ENCODE peak calls at places on chromosomes 5 and 9, in seven cellular contexts. U is HepG2, O is GM12892, J is H1, N is GM12878, L is K562, D is SK-N-SH. K is an unnamed sample.

GRCh38 chr5:76926329-76927105 is 26.3 kb upstream of the CRHBP start:
- DNase-seq in L (no peak), N (no peak), O (no peak), J (no peak), U (no peak), D (no peak), K (no peak)

GRCh38 chr9:734831-735511 is 106.5 kb upstream of the DMRT1 start:
- DNase-seq in J (no peak), D (no peak), N (no peak), O (no peak), U (peak), L (no peak), K (no peak)

GRCh38 chr5:157506981-157507780 is 47.2 kb downstream of the NIPAL4 start:
- DNase-seq in D (no peak), J (no peak), U (no peak), L (no peak), O (no peak), N (no peak), K (no peak)

GRCh38 chr5:140205216-140205615 is 30.2 kb downstream of the CYSTM1 start:
- DNase-seq in N (no peak), J (no peak), D (no peak), L (no peak), U (no peak), O (no peak), K (no peak)

GRCh38 chr9:134363450-134363849 is 37.2 kb downstream of the RXRA start:
- DNase-seq in J (no peak), U (no peak), N (no peak), D (no peak), L (no peak), O (no peak), K (no peak)

GRCh38 chr5:31149072-31149471 is 44.4 kb upstream of the CDH6 start:
- DNase-seq in D (no peak), J (no peak), N (no peak), U (no peak), O (no peak), L (no peak), K (no peak)

GRCh38 chr9:13020141-13020540 is 245.3 kb downstream of the LURAP1L start:
- DNase-seq in D (no peak), O (no peak), U (no peak), N (no peak), J (no peak), L (no peak), K (no peak)

GRCh38 chr5:21774791-21775190 is 1078.4 kb downstream of the CDH12 start:
- DNase-seq in L (no peak), J (no peak), N (no peak), O (no peak), U (no peak), D (no peak), K (no peak)

GRCh38 chr9:92986175-92987110 is 39.1 kb downstream of the FGD3 start:
- DNase-seq in J (no peak), N (no peak), L (peak), D (no peak), O (no peak), U (no peak), K (no peak)

GRCh38 chr5:1359031-1359645 is 14.2 kb upstream of the CLPTM1L start:
- DNase-seq in J (no peak), L (no peak), O (no peak), D (no peak), U (no peak), N (no peak), K (no peak)

GRCh38 chr5:159504857-159505304 is 174.6 kb upstream of the IL12B start:
- DNase-seq in L (no peak), N (no peak), J (no peak), O (no peak), D (no peak), U (no peak), K (no peak)

GRCh38 chr5:148641735-148642134 is 12.6 kb downstream of the HTR4 start:
- DNase-seq in J (no peak), O (no peak), U (no peak), D (no peak), N (no peak), L (no peak), K (no peak)

GRCh38 chr5:73918791-73919221 is 292.8 kb downstream of the ARHGEF28 start:
- DNase-seq in N (no peak), O (no peak), D (no peak), J (no peak), U (no peak), L (no peak), K (no peak)

GRCh38 chr9:114893622-114894021 is 36.8 kb downstream of the TNFSF8 start:
- DNase-seq in O (no peak), J (no peak), N (no peak), D (no peak), L (no peak), U (no peak), K (no peak)

GRCh38 chr5:44660251-44660650 is 148.5 kb upstream of the MRPS30 start:
- DNase-seq in U (no peak), J (no peak), O (no peak), D (no peak), L (no peak), N (no peak), K (no peak)

GRCh38 chr5:16617272-16617973 is 626 bp upstream of the RETREG1 start:
- DNase-seq in D (peak), O (no peak), U (no peak), J (no peak), N (no peak), L (no peak), K (no peak)

GRCh38 chr9:1005043-1005667 is 28.7 kb downstream of the DMRT3 start:
- DNase-seq in D (peak), O (no peak), L (peak), U (peak), N (peak), J (no peak), K (no peak)

GRCh38 chr9:79256691-79257213 is 315.0 kb upstream of the TLE4 start:
- DNase-seq in N (no peak), D (no peak), J (no peak), U (no peak), O (no peak), L (no peak), K (no peak)

GRCh38 chr9:32434892-32435291 is 50.4 kb downstream of the ACO1 start:
- DNase-seq in U (no peak), N (no peak), D (no peak), O (no peak), J (no peak), L (no peak), K (no peak)

GRCh38 chr5:105740242-105740641 is 1930.5 kb downstream of the EFNA5 start:
- DNase-seq in N (no peak), O (no peak), L (no peak), D (no peak), U (no peak), J (no peak), K (no peak)

GRCh38 chr9:16401720-16402119 is 468.8 kb downstream of the BNC2 start:
- DNase-seq in J (no peak), L (no peak), O (no peak), N (no peak), U (no peak), D (no peak), K (no peak)

GRCh38 chr9:74205071-74205470 is 292.1 kb upstream of the RORB start:
- DNase-seq in O (no peak), N (no peak), L (no peak), U (no peak), D (no peak), J (no peak), K (no peak)

GRCh38 chr9:118023649-118024048 is 319.4 kb downstream of the TLR4 start:
- DNase-seq in L (no peak), D (no peak), O (no peak), U (no peak), N (no peak), J (no peak), K (no peak)

GRCh38 chr5:71706906-71707305 is 12.2 kb upstream of the CARTPT start:
- DNase-seq in J (no peak), D (no peak), O (no peak), N (no peak), U (peak), L (no peak), K (no peak)

GRCh38 chr9:87434341-87434740 is 63.3 kb upstream of the DAPK1 start:
- DNase-seq in O (no peak), N (no peak), U (no peak), D (no peak), J (no peak), L (no peak), K (no peak)
- TF ChIP-seq TAF1 in O (no peak), N (no peak), U (no peak), D (no peak), J (no peak), L (no peak), K (no peak)

DNA sequence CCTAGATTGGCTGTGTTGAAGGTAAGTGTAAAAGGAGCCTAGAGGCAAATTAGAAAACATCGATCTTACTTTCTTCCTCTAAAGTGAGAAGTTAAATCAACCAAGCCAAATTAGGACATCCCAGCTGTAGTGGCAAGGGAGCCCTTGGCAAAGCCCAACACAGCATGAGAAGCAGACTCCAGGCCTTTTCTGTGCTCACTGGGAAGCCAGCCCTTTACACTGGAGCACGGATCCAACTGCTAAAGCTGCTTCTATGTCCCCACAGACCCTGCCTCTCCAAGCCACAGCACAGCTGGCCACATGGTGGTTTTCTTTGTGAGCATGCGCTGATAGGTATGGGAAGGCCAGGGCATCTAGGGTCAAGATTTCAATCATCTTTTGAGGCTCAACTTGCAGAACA is 94.1 kb downstream of the APBA1 start:
- DNase-seq in N (no peak), D (no peak), L (no peak), U (no peak), O (no peak), J (no peak), K (no peak)
- TF ChIP-seq TAF1 in N (no peak), D (no peak), L (no peak), U (no peak), O (no peak), J (no peak), K (no peak)

GRCh38 chr5:79074641-79075040 is 5.1 kb downstream of the BHMT2 start:
- DNase-seq in J (no peak), L (no peak), O (no peak), D (no peak), N (no peak), U (peak), K (no peak)
- TF ChIP-seq TAF1 in J (no peak), L (no peak), O (no peak), D (no peak), N (no peak), U (no peak), K (no peak)

DNA sequence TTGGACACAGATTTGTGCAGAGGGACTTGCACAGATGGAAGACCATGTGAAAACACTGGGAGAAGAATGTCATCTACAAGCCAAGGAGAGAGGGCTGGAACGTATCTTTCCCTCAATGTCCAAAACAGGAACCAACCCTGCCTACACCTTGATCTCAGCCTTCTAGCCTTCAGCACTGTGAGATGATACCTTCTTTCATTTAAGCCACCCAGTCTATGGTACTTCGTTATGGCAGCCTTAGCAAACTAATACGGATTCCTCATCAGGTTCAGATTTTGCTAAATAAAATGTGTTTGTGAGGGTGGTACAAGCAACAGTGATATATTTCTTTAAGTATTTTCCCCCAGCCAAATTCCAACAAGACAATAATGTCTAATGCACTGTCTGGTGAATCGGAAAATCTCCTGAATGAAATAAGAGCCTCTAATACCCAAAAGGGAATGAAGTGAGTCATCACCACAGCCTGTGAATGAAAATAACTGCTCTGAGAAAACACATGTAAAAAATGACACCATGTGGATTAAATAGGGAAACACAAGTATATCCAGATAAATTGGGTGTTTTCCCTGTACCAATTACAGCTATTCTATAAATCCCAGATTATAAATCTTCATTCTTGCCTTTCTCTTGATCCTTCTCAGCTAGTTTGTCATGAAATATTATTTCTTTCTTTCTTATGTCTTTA is 182.8 kb upstream of the TARS1 start:
- DNase-seq in U (no peak), L (no peak), J (no peak), N (no peak), O (no peak), D (no peak), K (no peak)
- TF ChIP-seq TAF1 in U (no peak), L (no peak), J (no peak), N (no peak), O (no peak), D (no peak), K (no peak)

GRCh38 chr9:105132576-105132975 is 111.9 kb upstream of the SLC44A1 start:
- DNase-seq in D (no peak), O (no peak), J (no peak), N (no peak), L (no peak), U (peak), K (no peak)
- TF ChIP-seq TAF1 in D (no peak), O (no peak), J (no peak), N (no peak), L (no peak), U (no peak), K (no peak)

GRCh38 chr5:61051267-61051666 is 106.3 kb downstream of the NDUFAF2 start:
- DNase-seq in O (no peak), U (peak), L (no peak), N (no peak), J (no peak), D (no peak), K (no peak)

GRCh38 chr5:61044545-61044944 is 99.5 kb downstream of the NDUFAF2 start:
- DNase-seq in D (no peak), J (no peak), L (no peak), O (no peak), N (no peak), U (no peak), K (no peak)

GRCh38 chr5:61047346-61047745 is 102.3 kb downstream of the NDUFAF2 start:
- DNase-seq in J (no peak), U (no peak), O (no peak), D (no peak), L (no peak), N (no peak), K (no peak)

GRCh38 chr5:61052870-61053269 is 107.9 kb downstream of the NDUFAF2 start:
- DNase-seq in U (peak), D (no peak), O (no peak), J (no peak), L (no peak), N (no peak), K (no peak)

DNA sequence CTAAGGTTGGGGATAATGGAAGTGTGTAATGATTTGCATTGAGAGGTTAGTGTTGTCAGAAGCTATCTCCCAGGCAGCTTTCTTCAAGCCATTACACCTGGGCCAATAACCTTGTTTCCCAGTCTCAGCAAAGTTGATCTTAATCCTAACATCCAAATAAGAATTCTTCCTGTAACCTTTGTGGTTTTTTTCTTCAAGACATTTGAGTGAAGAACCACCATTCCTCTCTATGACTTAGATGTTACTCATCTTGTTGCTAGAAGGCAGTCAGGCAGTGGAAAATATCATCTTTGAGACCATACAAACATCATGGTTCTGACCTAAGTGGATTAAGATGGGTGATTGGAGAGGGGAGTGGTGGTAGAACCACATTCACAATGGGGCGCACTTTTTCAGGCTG is 103.5 kb downstream of the NDUFAF2 start:
- DNase-seq in U (no peak), L (no peak), J (no peak), D (no peak), O (no peak), N (no peak), K (no peak)
- TF ChIP-seq TAF1 in U (no peak), L (no peak), J (no peak), D (no peak), O (no peak), N (no peak), K (no peak)